ENCODE peak calls at places on chromosomes 7 and 10, in ten cellular contexts. S is CD8-positive, alpha-beta memory T cell; W is neuronal stem cell; N is CD4-positive, alpha-beta T cell; Y is breast epithelium; X is cardiac muscle cell; A is colonic mucosa; E is RWPE1; U is CD8-positive, alpha-beta T cell; C is heart right ventricle. G is an unnamed sample.
A peak's percentile ranks its signal among the peaks of the same experiment; 100 is the strongest.

GRCh38 chr7:18770154-18770807 is 274.7 kb downstream of the HDAC9 start:
- DNase-seq in C (no peak), A (no peak), E (peak; percentile 36), X (no peak), N (no peak), Y (no peak), S (no peak), U (no peak), W (no peak), G (no peak)

GRCh38 chr7:100827330-100828226 is at the start of gene EPHB4:
- DNase-seq in X (peak; percentile 94), W (peak; percentile 90), Y (peak; percentile 76), U (no peak), S (no peak), A (peak; percentile 93), C (peak; percentile 90), N (no peak), E (peak; percentile 59), G (no peak)

GRCh38 chr10:90635111-90635798 is 222.6 kb downstream of the HTR7 start:
- DNase-seq in A (no peak), X (no peak), N (no peak), E (no peak), W (no peak), S (no peak), Y (no peak), U (no peak), C (no peak), G (no peak)

GRCh38 chr7:96737545-96738050 is 28.0 kb upstream of the SEM1 start:
- DNase-seq in C (no peak), U (no peak), E (no peak), W (no peak), X (no peak), N (no peak), S (no peak), A (no peak), Y (no peak), G (no peak)

GRCh38 chr10:22345301-22346086 is at the start of gene SPAG6:
- DNase-seq in E (no peak), U (no peak), C (no peak), W (peak; percentile 51), X (no peak), A (peak; percentile 58), S (peak; percentile 14), N (peak; percentile 12), Y (no peak), G (no peak)

GRCh38 chr10:26481914-26482550 is 43.9 kb downstream of the APBB1IP start:
- DNase-seq in E (no peak), N (peak; percentile 58), S (no peak), C (no peak), A (no peak), W (no peak), Y (no peak), X (no peak), U (peak; percentile 26), G (no peak)

GRCh38 chr10:98295907-98296306 is 27.9 kb upstream of the LOXL4 start:
- DNase-seq in W (no peak), C (no peak), N (no peak), Y (no peak), E (no peak), A (no peak), S (no peak), U (no peak), X (no peak), G (no peak)

GRCh38 chr10:114295393-114295792 is 56.3 kb downstream of the VWA2 start:
- DNase-seq in A (no peak), U (no peak), C (no peak), Y (no peak), S (no peak), N (no peak), W (no peak), E (no peak), X (no peak), G (no peak)

GRCh38 chr10:98097611-98098010 is 36.8 kb upstream of the R3HCC1L start:
- DNase-seq in E (no peak), W (no peak), N (no peak), Y (no peak), C (no peak), A (no peak), S (no peak), X (no peak), U (no peak), G (no peak)

GRCh38 chr10:123681285-123681684 is 15.1 kb downstream of the GPR26 start:
- DNase-seq in Y (no peak), C (no peak), S (no peak), A (no peak), N (no peak), U (no peak), E (no peak), W (no peak), X (no peak), G (no peak)

GRCh38 chr7:151722533-151722932 is 154.4 kb downstream of the PRKAG2 start:
- DNase-seq in A (no peak), U (no peak), S (no peak), Y (no peak), E (no peak), N (no peak), W (no peak), C (peak; percentile 61), X (peak; percentile 55), G (no peak)

GRCh38 chr7:151720297-151720696 is 156.6 kb downstream of the PRKAG2 start:
- DNase-seq in E (no peak), X (no peak), A (no peak), W (no peak), N (no peak), Y (no peak), S (no peak), U (no peak), C (no peak), G (no peak)

GRCh38 chr7:151721236-151721635 is 155.7 kb downstream of the PRKAG2 start:
- DNase-seq in S (no peak), A (no peak), N (no peak), E (no peak), U (no peak), W (no peak), C (no peak), X (no peak), Y (no peak), G (no peak)

GRCh38 chr7:151723321-151723720 is 153.6 kb downstream of the PRKAG2 start:
- DNase-seq in A (no peak), C (no peak), E (no peak), N (no peak), Y (no peak), S (no peak), U (no peak), X (no peak), W (no peak), G (no peak)

GRCh38 chr7:151721694-151722093 is 155.2 kb downstream of the PRKAG2 start:
- DNase-seq in E (no peak), X (no peak), S (no peak), N (no peak), U (no peak), W (no peak), A (no peak), Y (no peak), C (no peak), G (no peak)
- H3K27ac ChIP-seq in E (no peak overlapping the region), X (peak overlapping the region; percentile 84), S (no peak overlapping the region), N (no peak overlapping the region), U (no peak overlapping the region), W (no peak overlapping the region), A (no peak overlapping the region), Y (no peak overlapping the region), C (peak overlapping the region; percentile 68), G (no peak overlapping the region)

GRCh38 chr7:43037531-43037930 is 74.9 kb upstream of the HECW1 start:
- DNase-seq in C (no peak), A (no peak), W (no peak), S (no peak), N (no peak), U (no peak), Y (no peak), X (no peak), E (no peak), G (no peak)
- H3K27ac ChIP-seq in C (no peak overlapping the region), A (no peak overlapping the region), W (no peak overlapping the region), S (no peak overlapping the region), N (no peak overlapping the region), U (no peak overlapping the region), Y (no peak overlapping the region), X (no peak overlapping the region), E (no peak overlapping the region), G (no peak overlapping the region)

GRCh38 chr10:30420774-30421173 is 13.2 kb upstream of the MAP3K8 start:
- DNase-seq in S (no peak), X (no peak), U (no peak), N (no peak), Y (no peak), E (no peak), C (no peak), W (no peak), A (no peak), G (no peak)

GRCh38 chr10:30425336-30426075 is 8.5 kb upstream of the MAP3K8 start:
- DNase-seq in U (no peak), S (no peak), C (no peak), W (no peak), E (no peak), Y (no peak), A (no peak), N (no peak), X (no peak), G (no peak)

GRCh38 chr10:30422981-30423654 is 10.9 kb upstream of the MAP3K8 start:
- DNase-seq in N (no peak), A (peak; percentile 60), Y (peak; percentile 69), W (peak; percentile 27), S (no peak), X (no peak), E (peak; percentile 70), C (no peak), U (no peak), G (no peak)

GRCh38 chr10:30420266-30420665 is 13.7 kb upstream of the MAP3K8 start:
- DNase-seq in N (no peak), W (no peak), E (no peak), X (no peak), S (no peak), U (no peak), A (no peak), Y (no peak), C (no peak), G (no peak)

DNA sequence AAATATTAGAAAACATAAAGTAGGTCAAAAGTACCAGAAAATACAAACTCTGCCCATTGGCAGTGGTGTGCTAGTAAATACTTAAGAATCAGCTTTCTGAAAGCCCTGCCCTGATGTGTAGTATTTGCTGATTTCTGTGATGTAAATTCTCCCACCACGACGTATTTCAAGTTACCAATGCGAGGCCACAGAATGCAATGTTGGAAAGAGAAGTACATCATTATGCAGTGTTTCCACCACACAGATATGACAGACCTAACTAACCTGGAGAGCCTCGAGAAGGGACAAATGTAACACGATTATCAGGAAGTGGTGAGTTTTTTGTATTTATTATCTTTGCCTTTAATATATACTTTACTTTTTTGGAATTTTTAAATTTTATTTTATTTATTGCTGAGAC is 11.7 kb upstream of the MAP3K8 start:
- DNase-seq in Y (no peak), U (no peak), S (no peak), E (no peak), N (no peak), A (no peak), C (no peak), W (no peak), X (no peak), G (no peak)
- H3K27ac ChIP-seq in Y (no peak overlapping the region), U (no peak overlapping the region), S (no peak overlapping the region), E (peak overlapping the region; percentile 86), N (no peak overlapping the region), A (no peak overlapping the region), C (peak overlapping the region; percentile 45), W (no peak overlapping the region), X (no peak overlapping the region), G (no peak overlapping the region)

DNA sequence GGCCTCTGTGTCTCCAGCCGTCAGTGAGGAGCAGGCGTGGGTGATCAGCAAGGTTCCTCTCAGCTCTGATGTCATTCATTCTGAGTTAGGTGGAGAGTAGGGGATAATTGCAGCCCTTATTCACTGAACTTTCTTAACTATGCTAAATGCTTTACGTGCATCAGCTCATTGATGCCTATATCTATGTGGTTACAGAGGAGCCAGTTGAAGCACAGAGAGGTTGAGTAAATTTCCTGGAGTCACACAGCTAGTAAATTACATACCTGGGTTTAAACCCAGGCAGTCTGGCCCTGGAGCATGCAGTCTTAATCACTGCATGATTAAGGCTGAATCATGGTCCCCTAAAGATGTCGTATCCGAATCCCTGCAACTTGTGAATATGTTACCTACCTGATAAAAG is 99.6 kb downstream of the GRK5 start:
- DNase-seq in A (no peak), C (no peak), E (no peak), N (no peak), X (no peak), U (no peak), S (no peak), Y (no peak), W (no peak), G (no peak)
- H3K27ac ChIP-seq in A (no peak overlapping the region), C (no peak overlapping the region), E (peak overlapping the region; percentile 93), N (peak overlapping the region; percentile 94), X (no peak overlapping the region), U (peak overlapping the region; percentile 63), S (no peak overlapping the region), Y (peak overlapping the region; percentile 5), W (no peak overlapping the region), G (no peak overlapping the region)

G was measured in caudate nucleus.